ENCODE peak calls at places on chromosomes 7 and 10, in four cellular contexts. One of them, this sample, is unnamed.

GRCh38 chr10:127029061-127029460 is 123.8 kb downstream of the DOCK1 start:
- DNase-seq in cardiac muscle cell: no peak
- DNase-seq in dorsolateral prefrontal cortex: no peak
- DNase-seq in astrocyte of the spinal cord: no peak
- DNase-seq in this sample: no peak

GRCh38 chr10:69567920-69568319 is 5.3 kb downstream of the NEUROG3 start:
- DNase-seq in astrocyte of the spinal cord: peak; percentile 55
- DNase-seq in cardiac muscle cell: peak; percentile 87
- DNase-seq in dorsolateral prefrontal cortex: no peak
- DNase-seq in this sample: peak; percentile 58

GRCh38 chr7:29040570-29040906 is 82.4 kb upstream of the TRIL start:
- DNase-seq in cardiac muscle cell: no peak
- DNase-seq in astrocyte of the spinal cord: no peak
- DNase-seq in dorsolateral prefrontal cortex: no peak
- DNase-seq in this sample: no peak

GRCh38 chr10:61169294-61169693 is 225.3 kb upstream of the RHOBTB1 start:
- DNase-seq in astrocyte of the spinal cord: no peak
- DNase-seq in dorsolateral prefrontal cortex: no peak
- DNase-seq in cardiac muscle cell: no peak
- DNase-seq in this sample: no peak

GRCh38 chr10:47374611-47375536 is 9.2 kb downstream of the ZNF488 start:
- DNase-seq in dorsolateral prefrontal cortex: no peak
- DNase-seq in cardiac muscle cell: no peak
- DNase-seq in astrocyte of the spinal cord: peak; percentile 50
- DNase-seq in this sample: no peak

GRCh38 chr10:29836396-29836795 is 201.6 kb upstream of the SVIL start:
- DNase-seq in astrocyte of the spinal cord: no peak
- DNase-seq in cardiac muscle cell: peak; percentile 61
- DNase-seq in dorsolateral prefrontal cortex: no peak
- DNase-seq in this sample: no peak

GRCh38 chr10:2955064-2955463 is 112.3 kb upstream of the PFKP start:
- DNase-seq in cardiac muscle cell: no peak
- DNase-seq in dorsolateral prefrontal cortex: no peak
- DNase-seq in astrocyte of the spinal cord: no peak
- DNase-seq in this sample: no peak

GRCh38 chr7:96303686-96304443 is 18.0 kb downstream of the SLC25A13 start:
- DNase-seq in astrocyte of the spinal cord: peak; percentile 85
- DNase-seq in cardiac muscle cell: no peak
- DNase-seq in dorsolateral prefrontal cortex: no peak
- DNase-seq in this sample: no peak

GRCh38 chr7:7521259-7521658 is 14.4 kb downstream of the COL28A1 start:
- DNase-seq in cardiac muscle cell: no peak
- DNase-seq in astrocyte of the spinal cord: no peak
- DNase-seq in dorsolateral prefrontal cortex: no peak
- DNase-seq in this sample: peak; percentile 27
- TF ChIP-seq CTCF in cardiac muscle cell: no peak
- TF ChIP-seq CTCF in astrocyte of the spinal cord: no peak
- TF ChIP-seq CTCF in dorsolateral prefrontal cortex: no peak
- TF ChIP-seq CTCF in this sample: peak; percentile 16

DNA sequence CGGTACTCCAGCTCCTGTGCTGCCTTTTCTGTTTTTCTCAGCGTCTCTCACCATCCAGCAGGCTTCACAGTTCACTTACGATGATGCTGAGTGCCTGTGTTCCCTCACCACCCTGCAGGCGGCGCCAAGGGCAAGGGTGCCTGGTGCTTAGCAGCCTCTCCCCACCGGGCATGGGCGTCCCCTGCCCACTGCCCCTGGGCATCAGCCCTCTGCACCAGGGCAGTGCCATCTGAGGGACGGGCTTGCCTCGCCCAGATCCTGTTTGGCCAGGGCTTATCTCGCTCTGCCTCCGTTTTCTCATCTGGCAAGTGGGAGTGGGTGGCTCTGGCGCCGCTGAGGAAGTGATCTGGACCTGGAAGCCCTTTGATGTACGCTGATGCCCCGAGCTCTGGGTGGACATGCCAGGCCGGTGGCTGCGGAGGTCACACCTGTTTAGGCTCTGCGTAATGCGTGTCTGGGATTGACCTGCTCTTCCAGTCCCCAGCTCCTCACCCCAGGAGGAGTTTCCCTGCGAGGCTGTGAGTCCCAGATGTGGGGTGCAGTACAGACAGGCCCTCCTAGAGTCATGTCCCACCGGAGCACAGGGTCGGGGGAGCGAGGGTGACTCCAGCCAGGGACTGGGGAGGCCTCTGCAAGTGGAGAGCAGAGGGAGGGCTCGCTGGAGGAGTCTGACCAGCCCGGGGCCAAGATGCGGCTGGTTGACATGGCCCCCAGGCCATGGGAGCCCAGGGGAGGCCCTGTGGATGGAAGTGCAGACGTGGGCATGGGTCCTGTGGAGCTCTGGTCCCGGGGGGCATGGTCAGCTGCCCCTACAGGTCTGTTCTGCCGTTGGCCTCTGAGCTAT is 11.8 kb downstream of the TTYH3 start:
- DNase-seq in cardiac muscle cell: no peak
- DNase-seq in astrocyte of the spinal cord: no peak
- DNase-seq in dorsolateral prefrontal cortex: no peak
- DNase-seq in this sample: no peak
- TF ChIP-seq CTCF in cardiac muscle cell: peak; percentile 25
- TF ChIP-seq CTCF in astrocyte of the spinal cord: peak; percentile 19
- TF ChIP-seq CTCF in dorsolateral prefrontal cortex: peak; percentile 27
- TF ChIP-seq CTCF in this sample: peak; percentile 36

DNA sequence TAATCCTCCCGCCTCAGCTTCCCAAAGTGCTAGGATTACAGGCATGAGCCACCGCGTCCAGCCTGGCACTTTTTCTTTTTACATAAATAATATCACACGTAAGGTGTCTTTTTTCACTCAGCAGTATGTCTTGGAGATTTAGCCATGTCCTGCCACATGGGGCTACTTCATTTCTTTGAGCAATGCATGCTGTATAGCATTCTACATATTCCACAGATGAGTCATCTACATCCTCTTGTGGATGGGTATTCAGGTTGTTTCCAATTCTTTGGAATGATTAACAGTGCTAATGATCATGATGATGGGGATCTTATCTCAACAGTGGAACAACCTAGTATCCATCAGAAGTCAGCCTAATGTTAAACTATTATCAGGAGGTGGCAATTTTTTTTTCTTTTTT is 50.8 kb downstream of the ZNF503 start:
- DNase-seq in cardiac muscle cell: no peak
- DNase-seq in astrocyte of the spinal cord: peak; percentile 47
- DNase-seq in dorsolateral prefrontal cortex: no peak
- DNase-seq in this sample: no peak
- TF ChIP-seq CTCF in cardiac muscle cell: peak; percentile 6
- TF ChIP-seq CTCF in astrocyte of the spinal cord: no peak
- TF ChIP-seq CTCF in dorsolateral prefrontal cortex: no peak
- TF ChIP-seq CTCF in this sample: no peak

GRCh38 chr10:131824371-131825149 is 76.2 kb upstream of the PPP2R2D start:
- DNase-seq in astrocyte of the spinal cord: no peak
- DNase-seq in dorsolateral prefrontal cortex: peak; percentile 33
- DNase-seq in cardiac muscle cell: no peak
- DNase-seq in this sample: no peak
- TF ChIP-seq CTCF in astrocyte of the spinal cord: no peak
- TF ChIP-seq CTCF in dorsolateral prefrontal cortex: no peak
- TF ChIP-seq CTCF in cardiac muscle cell: no peak
- TF ChIP-seq CTCF in this sample: no peak

GRCh38 chr10:78977761-78978305 is 90.9 kb upstream of the ZMIZ1 start:
- DNase-seq in cardiac muscle cell: peak; percentile 43
- DNase-seq in dorsolateral prefrontal cortex: no peak
- DNase-seq in astrocyte of the spinal cord: peak; percentile 72
- DNase-seq in this sample: no peak
- TF ChIP-seq CTCF in cardiac muscle cell: no peak
- TF ChIP-seq CTCF in dorsolateral prefrontal cortex: no peak
- TF ChIP-seq CTCF in astrocyte of the spinal cord: no peak
- TF ChIP-seq CTCF in this sample: no peak

GRCh38 chr7:26657139-26657753 is 207.1 kb downstream of the SKAP2 start:
- DNase-seq in dorsolateral prefrontal cortex: no peak
- DNase-seq in cardiac muscle cell: peak; percentile 27
- DNase-seq in astrocyte of the spinal cord: no peak
- DNase-seq in this sample: no peak
- TF ChIP-seq CTCF in dorsolateral prefrontal cortex: no peak
- TF ChIP-seq CTCF in cardiac muscle cell: no peak
- TF ChIP-seq CTCF in astrocyte of the spinal cord: no peak
- TF ChIP-seq CTCF in this sample: no peak

GRCh38 chr10:9427208-9427607 is 1372.7 kb downstream of the GATA3 start:
- DNase-seq in cardiac muscle cell: no peak
- DNase-seq in dorsolateral prefrontal cortex: no peak
- DNase-seq in astrocyte of the spinal cord: no peak
- DNase-seq in this sample: no peak
- TF ChIP-seq CTCF in cardiac muscle cell: no peak
- TF ChIP-seq CTCF in dorsolateral prefrontal cortex: no peak
- TF ChIP-seq CTCF in astrocyte of the spinal cord: no peak
- TF ChIP-seq CTCF in this sample: no peak

GRCh38 chr7:138752568-138753518 is 45.0 kb upstream of the TMEM213 start:
- DNase-seq in dorsolateral prefrontal cortex: no peak
- DNase-seq in cardiac muscle cell: peak; percentile 53
- DNase-seq in astrocyte of the spinal cord: peak; percentile 32
- DNase-seq in this sample: no peak

GRCh38 chr7:138753611-138754010 is 44.2 kb upstream of the TMEM213 start:
- DNase-seq in astrocyte of the spinal cord: no peak
- DNase-seq in cardiac muscle cell: no peak
- DNase-seq in dorsolateral prefrontal cortex: no peak
- DNase-seq in this sample: no peak

GRCh38 chr7:138750473-138750872 is 47.3 kb upstream of the TMEM213 start:
- DNase-seq in dorsolateral prefrontal cortex: no peak
- DNase-seq in cardiac muscle cell: no peak
- DNase-seq in astrocyte of the spinal cord: no peak
- DNase-seq in this sample: no peak

GRCh38 chr7:138748666-138749065 is 47.5 kb upstream of the SVOPL start:
- DNase-seq in astrocyte of the spinal cord: no peak
- DNase-seq in dorsolateral prefrontal cortex: no peak
- DNase-seq in cardiac muscle cell: no peak
- DNase-seq in this sample: no peak

GRCh38 chr7:138750926-138751464 is 46.8 kb upstream of the TMEM213 start:
- DNase-seq in dorsolateral prefrontal cortex: no peak
- DNase-seq in astrocyte of the spinal cord: no peak
- DNase-seq in cardiac muscle cell: no peak
- DNase-seq in this sample: no peak
- TF ChIP-seq CTCF in dorsolateral prefrontal cortex: no peak
- TF ChIP-seq CTCF in astrocyte of the spinal cord: no peak
- TF ChIP-seq CTCF in cardiac muscle cell: no peak
- TF ChIP-seq CTCF in this sample: no peak

This sample was measured in A673.